ENCODE peak calls at places on chromosome 21, in seven cellular contexts. R is mucosa of descending colon, S is epithelial cell of esophagus, C is mesendoderm, V is astrocyte of the spinal cord, X is NT2/D1, E is uterus. O is an unnamed sample.

GRCh38 chr21:14737922-14738321 is 191.8 kb upstream of the SAMSN1 start:
- DNase-seq in X (peak), S (peak), E (no peak), R (peak), C (peak), V (peak), O (no peak)

GRCh38 chr21:19461481-19462205 is 1058.1 kb upstream of the TMPRSS15 start:
- DNase-seq in X (no peak), E (no peak), C (peak), V (no peak), R (no peak), S (no peak), O (no peak)

GRCh38 chr21:38965241-38965640 is 159.5 kb downstream of the ETS2 start:
- DNase-seq in V (no peak), R (no peak), C (no peak), S (peak), E (no peak), X (no peak), O (no peak)

GRCh38 chr21:34933609-34934345 is 115.3 kb downstream of the RUNX1 start:
- DNase-seq in C (no peak), R (no peak), V (no peak), S (no peak), X (no peak), E (no peak), O (no peak)

GRCh38 chr21:35138665-35139381 is 89.7 kb upstream of the RUNX1 start:
- DNase-seq in X (no peak), C (no peak), E (no peak), S (peak), V (peak), R (no peak), O (no peak)

GRCh38 chr21:34956416-34957316 is 92.4 kb downstream of the RUNX1 start:
- DNase-seq in V (no peak), S (no peak), R (no peak), C (no peak), X (no peak), E (no peak), O (no peak)

GRCh38 chr21:25283720-25284119 is 323.6 kb downstream of the MRPL39 start:
- DNase-seq in X (peak), C (peak), R (no peak), V (peak), E (no peak), S (peak), O (no peak)

GRCh38 chr21:15682182-15682895 is 47.4 kb upstream of the USP25 start:
- DNase-seq in E (no peak), X (no peak), C (no peak), V (peak), R (no peak), S (peak), O (no peak)

GRCh38 chr21:38679531-38679930 is 126.2 kb upstream of the ETS2 start:
- DNase-seq in S (no peak), E (no peak), V (peak), C (no peak), X (no peak), R (no peak), O (no peak)

GRCh38 chr21:24899138-24899537 is 708.1 kb downstream of the MRPL39 start:
- DNase-seq in X (no peak), S (no peak), C (no peak), R (no peak), V (no peak), E (no peak), O (no peak)

GRCh38 chr21:14773777-14774345 is 227.7 kb upstream of the SAMSN1 start:
- DNase-seq in S (peak), R (peak), X (peak), V (peak), E (peak), C (peak), O (no peak)

GRCh38 chr21:25826652-25827051 is 91.9 kb downstream of the GABPA start:
- DNase-seq in R (no peak), C (no peak), S (no peak), V (no peak), X (no peak), E (no peak), O (no peak)

GRCh38 chr21:7951854-7952519 is 2569.4 kb upstream of the TPTE start:
- DNase-seq in C (no peak), S (no peak), V (no peak), E (no peak), R (no peak), X (no peak), O (no peak)

GRCh38 chr21:40115775-40116174 is 248.5 kb downstream of the PCP4 start:
- DNase-seq in E (no peak), C (no peak), X (no peak), R (no peak), V (no peak), S (no peak), O (no peak)

GRCh38 chr21:35070436-35070835 is 21.3 kb upstream of the RUNX1 start:
- DNase-seq in X (no peak), S (no peak), E (no peak), R (no peak), C (no peak), V (no peak), O (no peak)

GRCh38 chr21:29939859-29940245 is at the start of gene GRIK1:
- DNase-seq in V (peak), S (peak), R (no peak), E (no peak), X (no peak), C (peak), O (no peak)

GRCh38 chr21:46153259-46154154 is 1.9 kb downstream of the FTCD start:
- DNase-seq in X (peak), C (peak), R (peak), E (peak), V (no peak), S (peak), O (peak)
- H3K4me3 ChIP-seq in X (no peak), C (no peak), R (no peak), E (no peak), V (no peak), S (peak), O (no peak)

GRCh38 chr21:36989699-36990507 is 16.6 kb upstream of the RIPPLY3 start:
- DNase-seq in E (peak), X (peak), R (peak), V (peak), S (peak), C (peak), O (peak)
- H3K4me3 ChIP-seq in E (peak), X (peak), R (no peak), V (peak), S (peak), C (peak), O (peak)

GRCh38 chr21:26849428-26850115 is 4.4 kb upstream of the ADAMTS1 start:
- DNase-seq in X (peak), S (peak), R (peak), C (peak), V (peak), E (no peak), O (no peak)
- H3K4me3 ChIP-seq in X (no peak), S (no peak), R (no peak), C (no peak), V (no peak), E (no peak), O (peak)

GRCh38 chr21:17783003-17783402 is 36.2 kb downstream of the C21orf91 start:
- DNase-seq in X (no peak), C (no peak), E (no peak), S (no peak), R (no peak), V (no peak), O (no peak)

GRCh38 chr21:17785403-17785788 is 33.8 kb downstream of the C21orf91 start:
- DNase-seq in E (no peak), V (no peak), C (no peak), R (no peak), X (no peak), S (no peak), O (no peak)

GRCh38 chr21:17782051-17782450 is 37.1 kb downstream of the C21orf91 start:
- DNase-seq in S (no peak), X (no peak), E (no peak), R (no peak), V (no peak), C (no peak), O (no peak)

GRCh38 chr21:17784604-17785402 is 34.4 kb downstream of the C21orf91 start:
- DNase-seq in R (no peak), C (no peak), X (no peak), E (no peak), S (no peak), V (peak), O (no peak)

GRCh38 chr21:17783816-17784598 is 35.1 kb downstream of the C21orf91 start:
- DNase-seq in E (no peak), S (no peak), V (no peak), X (no peak), C (no peak), R (no peak), O (no peak)
- H3K4me3 ChIP-seq in E (no peak), S (no peak), V (no peak), X (no peak), C (no peak), R (no peak), O (no peak)

DNA sequence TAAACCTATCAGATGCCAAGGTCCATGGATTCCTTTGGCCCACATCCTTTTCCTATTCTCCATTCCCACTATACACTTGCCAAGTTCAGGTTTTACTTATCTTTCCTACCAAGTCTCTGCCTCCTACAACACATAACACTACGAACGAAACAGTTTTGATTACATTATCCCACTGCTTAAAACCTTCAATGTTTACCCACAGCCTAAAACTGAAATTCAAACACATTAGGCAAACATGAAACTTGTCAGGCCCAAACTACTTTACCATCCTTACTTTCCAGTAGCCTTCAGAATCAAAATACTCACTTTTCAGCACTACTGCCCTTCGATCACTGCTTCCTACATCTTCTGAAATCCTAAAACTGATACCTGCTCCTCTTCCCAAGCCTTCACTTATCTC is 3.0 kb downstream of the SCAF4 start:
- DNase-seq in S (no peak), R (no peak), C (no peak), E (no peak), V (no peak), X (no peak), O (no peak)
- H3K4me3 ChIP-seq in S (no peak), R (no peak), C (no peak), E (no peak), V (no peak), X (peak), O (no peak)

DNA sequence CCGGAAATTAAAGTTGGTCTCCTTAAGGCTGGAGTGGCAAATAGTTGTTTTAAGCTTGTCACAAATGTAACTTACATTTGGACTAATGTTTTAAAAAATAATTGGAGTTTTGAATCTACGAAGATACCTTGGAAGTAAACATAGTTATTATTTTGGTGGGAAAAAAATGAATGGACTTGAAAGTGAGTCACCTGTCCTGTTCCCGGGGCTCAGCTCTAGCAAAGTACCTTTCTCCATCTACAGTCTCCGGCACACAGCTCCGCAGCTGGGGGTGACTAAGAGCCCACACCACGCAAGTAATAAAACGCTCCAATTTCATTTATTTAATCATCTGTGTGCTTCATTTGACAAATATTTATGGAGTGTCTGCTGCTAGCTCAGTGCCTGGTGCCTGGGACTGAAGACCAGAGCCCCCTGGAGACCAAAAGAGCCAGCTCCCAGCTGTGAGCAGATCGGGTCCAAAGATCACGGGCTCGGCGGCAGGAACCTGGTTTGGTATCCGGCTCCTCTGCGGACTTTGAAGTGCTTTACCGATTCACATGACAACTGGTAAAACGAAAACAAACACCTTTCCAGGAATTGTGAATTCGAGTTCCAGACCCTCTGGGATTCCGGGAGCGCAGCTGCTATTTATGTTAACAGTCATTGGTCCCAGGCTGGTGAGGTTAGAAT is 1.7 kb upstream of the RIPK4 start:
- DNase-seq in E (no peak), S (peak), V (peak), R (peak), X (no peak), C (peak), O (no peak)
- H3K4me3 ChIP-seq in E (peak), S (peak), V (peak), R (no peak), X (peak), C (no peak), O (peak)

DNA sequence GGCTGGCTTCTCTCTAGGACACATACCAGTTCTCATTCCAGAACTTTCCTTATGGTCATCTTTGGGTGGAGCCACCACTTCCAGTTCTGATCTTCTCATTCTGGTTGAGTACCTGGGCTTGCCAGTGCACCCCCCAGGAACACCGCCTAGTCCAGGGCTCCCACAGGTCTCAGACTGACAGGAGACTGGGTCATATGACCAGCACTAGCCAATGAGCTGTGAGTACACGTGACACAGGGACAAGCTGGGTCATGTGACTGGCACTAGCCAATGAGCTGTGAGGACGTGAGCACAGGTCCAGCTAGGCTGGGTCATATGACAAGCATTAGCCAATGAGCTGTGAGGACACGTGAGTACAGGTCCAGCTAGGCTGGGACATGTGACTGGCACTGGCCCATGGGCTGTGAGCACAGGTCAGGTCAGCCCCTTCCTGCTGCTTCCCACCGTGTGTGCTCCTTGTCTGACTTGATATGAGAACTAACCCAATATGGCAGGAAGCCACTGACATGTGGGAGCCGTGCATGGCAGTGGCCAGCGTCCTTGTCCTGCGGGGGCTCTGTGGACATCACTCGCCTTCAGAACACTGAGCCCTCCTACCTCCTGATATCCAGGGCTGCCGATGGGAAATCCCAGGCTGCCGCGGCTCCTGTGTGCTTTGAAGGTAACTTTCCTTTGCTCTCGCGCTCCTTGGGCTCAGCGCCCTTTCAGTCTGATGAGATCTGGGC is 22.7 kb downstream of the KRTAP10-1 start:
- DNase-seq in S (no peak), R (no peak), V (no peak), E (no peak), C (peak), X (peak), O (no peak)
- H3K4me3 ChIP-seq in S (no peak), R (no peak), V (no peak), E (no peak), C (no peak), X (no peak), O (no peak)

GRCh38 chr21:32459972-32460371 is 47.5 kb downstream of the EVA1C start:
- DNase-seq in X (no peak), V (no peak), C (no peak), S (no peak), R (no peak), E (no peak), O (no peak)

GRCh38 chr21:32467291-32467690 is 54.8 kb downstream of the EVA1C start:
- DNase-seq in E (no peak), V (no peak), R (no peak), C (peak), X (no peak), S (no peak), O (no peak)

GRCh38 chr21:32461503-32461902 is 49.0 kb downstream of the EVA1C start:
- DNase-seq in V (no peak), X (no peak), R (no peak), S (no peak), C (no peak), E (no peak), O (no peak)

GRCh38 chr21:32463367-32463766 is 50.9 kb downstream of the EVA1C start:
- DNase-seq in X (no peak), V (peak), R (no peak), C (no peak), E (peak), S (peak), O (no peak)

GRCh38 chr21:32463889-32464300 is 51.4 kb downstream of the EVA1C start:
- DNase-seq in V (peak), R (no peak), S (peak), X (no peak), C (no peak), E (peak), O (no peak)
- H3K4me3 ChIP-seq in V (no peak), R (no peak), S (no peak), X (no peak), C (no peak), E (no peak), O (no peak)

GRCh38 chr21:28207776-28208175 is 784.9 kb downstream of the LTN1 start:
- DNase-seq in E (no peak), R (no peak), X (no peak), C (no peak), V (peak), S (peak), O (no peak)
- H3K4me3 ChIP-seq in E (no peak), R (no peak), X (no peak), C (no peak), V (no peak), S (no peak), O (no peak)

DNA sequence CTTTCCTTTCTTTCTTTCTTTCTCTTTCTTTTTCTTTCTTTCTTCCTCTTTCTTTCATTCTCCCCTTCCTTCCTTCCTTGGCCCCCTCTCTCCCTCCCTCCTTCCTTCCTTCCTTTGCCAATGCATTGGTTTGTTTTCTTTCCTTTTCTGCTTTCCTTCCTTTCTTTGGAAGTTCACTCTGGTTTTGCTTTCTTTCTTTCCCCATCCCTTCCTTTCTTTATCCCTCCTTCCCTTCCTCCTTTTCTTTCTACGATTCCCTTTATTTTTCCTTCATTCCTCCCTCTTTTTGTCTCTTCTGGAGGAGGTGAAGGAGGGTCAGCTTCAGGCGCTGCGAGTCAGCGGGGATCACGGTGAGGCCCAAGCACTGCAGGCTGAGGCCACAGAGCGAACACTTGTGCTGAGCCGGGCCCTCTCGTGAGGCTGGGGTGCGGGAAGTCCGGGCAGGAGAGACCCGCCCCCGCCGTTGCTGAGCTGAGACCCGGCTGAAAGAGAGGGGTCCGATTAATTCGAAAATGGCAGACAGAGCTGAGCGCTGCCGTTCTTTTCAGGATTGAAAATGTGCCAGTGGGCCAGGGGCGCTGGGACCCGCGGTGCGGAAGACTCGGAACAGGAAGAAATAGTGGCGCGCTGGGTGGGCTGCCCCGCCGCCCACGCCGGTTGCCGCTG is 1.5 kb downstream of the SIM2 start:
- DNase-seq in V (no peak), S (no peak), E (no peak), C (peak), X (no peak), R (no peak), O (no peak)
- H3K4me3 ChIP-seq in V (peak), S (peak), E (no peak), C (no peak), X (peak), R (no peak), O (peak)

O was measured in ascending aorta.